ENCODE peak calls at places on chromosomes 1 and 21, in six cellular contexts. J is NCI-H2029 treated with DMSO at 0.1 percent for 48 hours, L is substantia nigra, C is pulmonary artery endothelial cell, Q is neural crest cell, G is fibroblast of gingiva. E is an unnamed sample.

GRCh38 chr1:9317591-9318331 is 25.1 kb downstream of the SPSB1 start:
- DNase-seq in C (peak), J (peak), L (no peak), Q (no peak), G (peak), E (peak)

GRCh38 chr1:62870148-62870547 is 86.2 kb downstream of the ATG4C start:
- DNase-seq in G (peak), Q (no peak), C (no peak), L (no peak), J (no peak), E (peak)

GRCh38 chr1:20233866-20234265 is 47.5 kb upstream of the PLA2G2C start:
- DNase-seq in G (no peak), C (no peak), L (peak), J (no peak), Q (peak), E (no peak)

GRCh38 chr1:61122389-61122788 is 40.0 kb downstream of the NFIA start:
- DNase-seq in Q (no peak), G (no peak), J (no peak), L (no peak), C (no peak), E (no peak)

GRCh38 chr1:4652631-4653327 is 1.6 kb upstream of the AJAP1 start:
- DNase-seq in L (peak), C (no peak), Q (peak), G (no peak), J (no peak), E (no peak)

GRCh38 chr1:100178092-100178491 is at the start of gene LRRC39:
- DNase-seq in J (no peak), C (no peak), Q (no peak), L (no peak), G (no peak), E (no peak)

GRCh38 chr1:186927884-186928283 is 99.1 kb downstream of the PLA2G4A start:
- DNase-seq in J (no peak), C (no peak), G (no peak), Q (no peak), L (no peak), E (no peak)

GRCh38 chr21:35172231-35172630 is 123.1 kb upstream of the RUNX1 start:
- DNase-seq in L (no peak), Q (no peak), G (no peak), J (no peak), C (no peak), E (no peak)

GRCh38 chr1:154943649-154944421 is 7.3 kb upstream of the PMVK start:
- DNase-seq in Q (peak), C (no peak), L (no peak), J (no peak), G (no peak), E (no peak)

GRCh38 chr1:100657876-100658715 is 61.4 kb upstream of the VCAM1 start:
- DNase-seq in C (no peak), Q (no peak), L (no peak), J (no peak), G (no peak), E (peak)

GRCh38 chr1:155967410-155968400 is 10.6 kb downstream of the ARHGEF2 start:
- DNase-seq in J (no peak), G (no peak), C (no peak), Q (no peak), L (no peak), E (no peak)

GRCh38 chr1:162074548-162074947 is 5.1 kb downstream of the NOS1AP start:
- DNase-seq in C (no peak), L (no peak), J (no peak), G (no peak), Q (no peak), E (no peak)

GRCh38 chr1:38026592-38027200 is 14.2 kb downstream of the UTP11 start:
- DNase-seq in L (no peak), G (peak), J (peak), C (no peak), Q (peak), E (peak)

GRCh38 chr1:181044449-181044966 is 10.7 kb downstream of the MR1 start:
- DNase-seq in C (no peak), J (no peak), G (no peak), L (no peak), Q (no peak), E (no peak)

GRCh38 chr21:28959367-28960099 is 33.1 kb downstream of the LTN1 start:
- DNase-seq in J (no peak), G (peak), Q (no peak), C (peak), L (no peak), E (peak)

GRCh38 chr1:37323486-37324377 is 150.6 kb upstream of the ZC3H12A start:
- DNase-seq in Q (peak), C (no peak), J (no peak), G (no peak), L (no peak), E (no peak)

GRCh38 chr1:229843627-229844238 is 217.7 kb downstream of the URB2 start:
- DNase-seq in Q (no peak), G (no peak), C (no peak), L (no peak), J (peak), E (no peak)

GRCh38 chr1:23581219-23581618 is 21.9 kb upstream of the ID3 start:
- DNase-seq in Q (peak), C (peak), G (no peak), L (no peak), J (no peak), E (no peak)

GRCh38 chr1:90143522-90144050 is 148.7 kb downstream of the ZNF326 start:
- DNase-seq in G (no peak), C (no peak), L (no peak), Q (no peak), J (no peak), E (no peak)

GRCh38 chr1:201275266-201275666 is 8.0 kb upstream of the PKP1 start:
- DNase-seq in G (peak), L (no peak), Q (no peak), J (no peak), C (no peak), E (peak)

GRCh38 chr1:183094376-183094775 is 71.2 kb downstream of the LAMC1 start:
- DNase-seq in C (no peak), J (no peak), G (peak), L (no peak), Q (no peak), E (no peak)

GRCh38 chr1:171784779-171785178 is 3.3 kb downstream of the METTL13 start:
- DNase-seq in G (no peak), Q (no peak), C (no peak), J (no peak), L (no peak), E (no peak)

GRCh38 chr1:5917591-5918274 is 74.5 kb downstream of the NPHP4 start:
- DNase-seq in G (no peak), L (no peak), J (no peak), Q (no peak), C (no peak), E (no peak)

GRCh38 chr1:99207216-99207615 is 57.1 kb upstream of the PLPPR4 start:
- DNase-seq in J (no peak), L (no peak), Q (no peak), C (no peak), G (no peak), E (no peak)

GRCh38 chr1:235910357-235911299 is 43.9 kb upstream of the LYST start:
- DNase-seq in L (no peak), G (peak), Q (no peak), J (no peak), C (no peak), E (peak)

GRCh38 chr1:228691926-228692325 is 43.4 kb upstream of the RHOU start:
- DNase-seq in Q (no peak), L (no peak), C (no peak), G (no peak), J (peak), E (peak)

GRCh38 chr21:33403786-33404571 is 766 bp downstream of the IFNGR2 start:
- DNase-seq in J (peak), L (peak), C (no peak), G (peak), Q (peak), E (peak)

GRCh38 chr1:30848130-30848529 is 60.4 kb downstream of the SDC3 start:
- DNase-seq in L (no peak), C (no peak), J (no peak), Q (no peak), G (no peak), E (no peak)

GRCh38 chr1:92184632-92185031 is 33.1 kb upstream of the C1orf146 start:
- DNase-seq in C (no peak), Q (no peak), G (peak), J (no peak), L (no peak), E (peak)

GRCh38 chr1:22075718-22076117 is 23.2 kb downstream of the CDC42 start:
- DNase-seq in Q (no peak), G (no peak), C (no peak), J (no peak), L (no peak), E (no peak)